ENCODE peak calls at places on chromosomes 3 and 15, in five cellular contexts. One of them, this sample, is unnamed.
A peak's percentile ranks its signal among the peaks of the same experiment; 100 is the strongest.

GRCh38 chr3:169575381-169575780 is 88.1 kb downstream of the MECOM start:
- DNase-seq in HL-60: no peak
- DNase-seq in B cell: no peak
- DNase-seq in AG10803: peak; percentile 9
- DNase-seq in fibroblast of the aortic adventitia: peak; percentile 65
- DNase-seq in this sample: no peak

GRCh38 chr3:85313380-85313779 is 354.6 kb downstream of the CADM2 start:
- DNase-seq in AG10803: no peak
- DNase-seq in fibroblast of the aortic adventitia: no peak
- DNase-seq in B cell: no peak
- DNase-seq in HL-60: no peak
- DNase-seq in this sample: no peak

GRCh38 chr15:92043283-92043682 is 189.8 kb downstream of the SLCO3A1 start:
- DNase-seq in AG10803: no peak
- DNase-seq in HL-60: no peak
- DNase-seq in B cell: no peak
- DNase-seq in fibroblast of the aortic adventitia: no peak
- DNase-seq in this sample: no peak

GRCh38 chr3:123481722-123482457 is 33.0 kb upstream of the ADCY5 start:
- DNase-seq in fibroblast of the aortic adventitia: no peak
- DNase-seq in AG10803: no peak
- DNase-seq in B cell: no peak
- DNase-seq in HL-60: no peak
- DNase-seq in this sample: no peak

GRCh38 chr3:40719660-40720287 is 195.0 kb downstream of the ZNF621 start:
- DNase-seq in B cell: no peak
- DNase-seq in fibroblast of the aortic adventitia: peak; percentile 19
- DNase-seq in AG10803: no peak
- DNase-seq in HL-60: no peak
- DNase-seq in this sample: no peak

GRCh38 chr3:195462308-195462610 is 19.4 kb upstream of the ACAP2 start:
- DNase-seq in HL-60: no peak
- DNase-seq in B cell: no peak
- DNase-seq in fibroblast of the aortic adventitia: no peak
- DNase-seq in AG10803: no peak
- DNase-seq in this sample: no peak

GRCh38 chr3:51388286-51389029 is 2.6 kb upstream of the RBM15B start:
- DNase-seq in fibroblast of the aortic adventitia: no peak
- DNase-seq in HL-60: peak; percentile 50
- DNase-seq in B cell: no peak
- DNase-seq in AG10803: no peak
- DNase-seq in this sample: no peak

GRCh38 chr3:40876019-40876418 is 323.3 kb upstream of the CTNNB1 start:
- DNase-seq in HL-60: no peak
- DNase-seq in fibroblast of the aortic adventitia: no peak
- DNase-seq in AG10803: no peak
- DNase-seq in B cell: no peak
- DNase-seq in this sample: no peak

GRCh38 chr15:25736451-25736850 is 126.7 kb downstream of the ATP10A start:
- DNase-seq in AG10803: peak; percentile 15
- DNase-seq in HL-60: no peak
- DNase-seq in fibroblast of the aortic adventitia: peak; percentile 20
- DNase-seq in B cell: no peak
- DNase-seq in this sample: no peak

GRCh38 chr3:119235151-119235550 is 5.5 kb downstream of the B4GALT4 start:
- DNase-seq in B cell: no peak
- DNase-seq in HL-60: no peak
- DNase-seq in fibroblast of the aortic adventitia: peak; percentile 74
- DNase-seq in AG10803: peak; percentile 79
- DNase-seq in this sample: no peak

GRCh38 chr3:178948546-178948945 is 123.1 kb downstream of the ZMAT3 start:
- DNase-seq in B cell: no peak
- DNase-seq in fibroblast of the aortic adventitia: no peak
- DNase-seq in AG10803: no peak
- DNase-seq in HL-60: no peak
- DNase-seq in this sample: no peak

GRCh38 chr3:144708437-144708836 is 736.8 kb downstream of the DIPK2A start:
- DNase-seq in B cell: no peak
- DNase-seq in AG10803: no peak
- DNase-seq in HL-60: no peak
- DNase-seq in fibroblast of the aortic adventitia: no peak
- DNase-seq in this sample: no peak

GRCh38 chr3:179276001-179276400 is 25.1 kb upstream of the KCNMB3 start:
- DNase-seq in fibroblast of the aortic adventitia: no peak
- DNase-seq in AG10803: no peak
- DNase-seq in B cell: no peak
- DNase-seq in HL-60: no peak
- DNase-seq in this sample: no peak

GRCh38 chr15:80852676-80853075 is 73.5 kb downstream of the CEMIP start:
- DNase-seq in B cell: no peak
- DNase-seq in HL-60: no peak
- DNase-seq in fibroblast of the aortic adventitia: no peak
- DNase-seq in AG10803: no peak
- DNase-seq in this sample: no peak

GRCh38 chr3:94529821-94530220 is 467.0 kb downstream of the NSUN3 start:
- DNase-seq in AG10803: no peak
- DNase-seq in fibroblast of the aortic adventitia: no peak
- DNase-seq in HL-60: no peak
- DNase-seq in B cell: no peak
- DNase-seq in this sample: no peak

GRCh38 chr15:40067921-40068624 is 29.1 kb upstream of the SRP14 start:
- DNase-seq in B cell: no peak
- DNase-seq in HL-60: no peak
- DNase-seq in fibroblast of the aortic adventitia: no peak
- DNase-seq in AG10803: no peak
- DNase-seq in this sample: no peak

GRCh38 chr3:24475945-24476344 is 18.7 kb downstream of the THRB start:
- DNase-seq in HL-60: no peak
- DNase-seq in AG10803: no peak
- DNase-seq in fibroblast of the aortic adventitia: no peak
- DNase-seq in B cell: no peak
- DNase-seq in this sample: no peak

GRCh38 chr3:61802772-61803171 is 241.4 kb downstream of the PTPRG start:
- DNase-seq in HL-60: no peak
- DNase-seq in AG10803: no peak
- DNase-seq in fibroblast of the aortic adventitia: no peak
- DNase-seq in B cell: no peak
- DNase-seq in this sample: no peak

GRCh38 chr15:44788748-44789147 is 52.4 kb downstream of the TRIM69 start:
- DNase-seq in HL-60: no peak
- DNase-seq in AG10803: peak; percentile 6
- DNase-seq in B cell: no peak
- DNase-seq in fibroblast of the aortic adventitia: peak; percentile 8
- DNase-seq in this sample: no peak

GRCh38 chr3:46417841-46418611 is 11.0 kb downstream of the CCRL2 start:
- DNase-seq in fibroblast of the aortic adventitia: no peak
- DNase-seq in AG10803: no peak
- DNase-seq in B cell: no peak
- DNase-seq in HL-60: no peak
- DNase-seq in this sample: no peak

GRCh38 chr3:119181765-119182164 is 8.4 kb downstream of the UPK1B start:
- DNase-seq in HL-60: no peak
- DNase-seq in B cell: no peak
- DNase-seq in AG10803: peak; percentile 31
- DNase-seq in fibroblast of the aortic adventitia: peak; percentile 22
- DNase-seq in this sample: no peak

GRCh38 chr15:40128746-40129660 is 20.3 kb upstream of the BMF start:
- DNase-seq in AG10803: no peak
- DNase-seq in HL-60: no peak
- DNase-seq in fibroblast of the aortic adventitia: no peak
- DNase-seq in B cell: no peak
- DNase-seq in this sample: no peak

GRCh38 chr15:96887730-96888129 is 557.2 kb downstream of the NR2F2 start:
- DNase-seq in HL-60: no peak
- DNase-seq in AG10803: no peak
- DNase-seq in B cell: no peak
- DNase-seq in fibroblast of the aortic adventitia: no peak
- DNase-seq in this sample: no peak

GRCh38 chr15:45611305-45611704 is 23.5 kb upstream of the SQOR start:
- DNase-seq in B cell: no peak
- DNase-seq in fibroblast of the aortic adventitia: peak; percentile 43
- DNase-seq in AG10803: no peak
- DNase-seq in HL-60: no peak
- DNase-seq in this sample: no peak

GRCh38 chr3:128466840-128467541 is at the start of gene DNAJB8:
- DNase-seq in AG10803: no peak
- DNase-seq in B cell: no peak
- DNase-seq in fibroblast of the aortic adventitia: no peak
- DNase-seq in HL-60: no peak
- DNase-seq in this sample: no peak

GRCh38 chr15:64599716-64600115 is 139.3 kb downstream of the ZNF609 start:
- DNase-seq in B cell: no peak
- DNase-seq in AG10803: peak; percentile 14
- DNase-seq in HL-60: no peak
- DNase-seq in fibroblast of the aortic adventitia: peak; percentile 70
- DNase-seq in this sample: no peak

GRCh38 chr3:130760922-130761321 is 14.3 kb upstream of the PIK3R4 start:
- DNase-seq in HL-60: no peak
- DNase-seq in AG10803: no peak
- DNase-seq in fibroblast of the aortic adventitia: no peak
- DNase-seq in B cell: no peak
- DNase-seq in this sample: no peak

GRCh38 chr15:45635191-45635638 is 386 bp downstream of the SQOR start:
- DNase-seq in HL-60: peak; percentile 72
- DNase-seq in B cell: peak; percentile 67
- DNase-seq in AG10803: peak; percentile 13
- DNase-seq in fibroblast of the aortic adventitia: peak; percentile 28
- DNase-seq in this sample: peak; percentile 29

GRCh38 chr3:61250784-61251173 is 473 bp downstream of the FHIT start:
- DNase-seq in B cell: no peak
- DNase-seq in AG10803: no peak
- DNase-seq in fibroblast of the aortic adventitia: peak; percentile 4
- DNase-seq in HL-60: peak; percentile 63
- DNase-seq in this sample: peak; percentile 24

GRCh38 chr3:123459867-123460266 is 11.0 kb upstream of the ADCY5 start:
- DNase-seq in B cell: no peak
- DNase-seq in HL-60: peak; percentile 19
- DNase-seq in fibroblast of the aortic adventitia: no peak
- DNase-seq in AG10803: no peak
- DNase-seq in this sample: no peak

GRCh38 chr3:73546961-73547360 is 77.8 kb downstream of the PDZRN3 start:
- DNase-seq in fibroblast of the aortic adventitia: peak; percentile 94
- DNase-seq in HL-60: no peak
- DNase-seq in AG10803: peak; percentile 95
- DNase-seq in B cell: no peak
- DNase-seq in this sample: no peak

GRCh38 chr15:54482251-54482650 is 504.0 kb downstream of the UNC13C start:
- DNase-seq in AG10803: no peak
- DNase-seq in fibroblast of the aortic adventitia: no peak
- DNase-seq in HL-60: no peak
- DNase-seq in B cell: no peak
- DNase-seq in this sample: no peak

DNA sequence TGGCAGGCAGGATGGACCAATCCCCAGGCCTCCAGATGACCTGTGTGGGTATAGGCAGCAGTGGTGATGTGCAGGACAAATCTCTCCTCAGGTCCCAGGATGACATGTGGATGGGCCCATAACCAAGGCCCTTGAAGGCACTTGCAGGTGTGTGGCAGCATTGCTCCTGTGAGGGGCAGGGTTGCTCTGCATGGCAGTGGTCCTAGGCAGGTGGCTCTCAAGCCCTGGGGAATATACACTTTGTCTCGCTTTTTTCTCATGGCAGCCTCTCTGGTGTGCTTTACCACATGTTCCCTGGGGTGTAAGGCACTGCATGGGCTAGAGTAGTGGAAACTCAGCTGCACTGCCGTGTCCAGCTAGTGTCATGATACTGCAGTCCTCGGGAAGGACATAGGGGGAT is 503.6 kb downstream of the UNC13C start:
- DNase-seq in fibroblast of the aortic adventitia: no peak
- DNase-seq in HL-60: no peak
- DNase-seq in B cell: no peak
- DNase-seq in AG10803: no peak
- DNase-seq in this sample: no peak
- TF ChIP-seq CTCF in fibroblast of the aortic adventitia: no peak
- TF ChIP-seq CTCF in HL-60: no peak
- TF ChIP-seq CTCF in B cell: no peak
- TF ChIP-seq CTCF in AG10803: no peak
- TF ChIP-seq CTCF in this sample: peak; percentile 11

DNA sequence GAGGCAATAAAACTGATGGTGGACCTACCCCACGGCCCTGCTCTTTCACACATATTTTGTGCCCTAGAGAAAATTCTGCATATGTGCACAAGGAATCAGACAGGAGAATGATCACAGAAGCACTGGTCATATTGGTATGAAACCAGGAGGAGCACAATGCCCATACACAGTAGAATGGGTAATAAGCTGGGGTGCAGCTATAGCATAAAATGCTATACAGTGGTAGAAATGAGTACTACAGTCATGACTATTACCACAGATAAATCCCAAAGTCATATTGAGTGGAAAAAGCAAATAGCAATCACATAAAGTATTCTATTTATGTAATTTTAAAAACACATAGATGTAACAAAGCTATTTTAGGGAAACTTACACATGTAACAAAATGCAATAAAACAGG is 175.9 kb upstream of the SLC24A5 start:
- DNase-seq in AG10803: no peak
- DNase-seq in B cell: no peak
- DNase-seq in HL-60: no peak
- DNase-seq in fibroblast of the aortic adventitia: no peak
- DNase-seq in this sample: no peak
- TF ChIP-seq CTCF in AG10803: no peak
- TF ChIP-seq CTCF in B cell: no peak
- TF ChIP-seq CTCF in HL-60: no peak
- TF ChIP-seq CTCF in fibroblast of the aortic adventitia: no peak
- TF ChIP-seq CTCF in this sample: peak; percentile 16

DNA sequence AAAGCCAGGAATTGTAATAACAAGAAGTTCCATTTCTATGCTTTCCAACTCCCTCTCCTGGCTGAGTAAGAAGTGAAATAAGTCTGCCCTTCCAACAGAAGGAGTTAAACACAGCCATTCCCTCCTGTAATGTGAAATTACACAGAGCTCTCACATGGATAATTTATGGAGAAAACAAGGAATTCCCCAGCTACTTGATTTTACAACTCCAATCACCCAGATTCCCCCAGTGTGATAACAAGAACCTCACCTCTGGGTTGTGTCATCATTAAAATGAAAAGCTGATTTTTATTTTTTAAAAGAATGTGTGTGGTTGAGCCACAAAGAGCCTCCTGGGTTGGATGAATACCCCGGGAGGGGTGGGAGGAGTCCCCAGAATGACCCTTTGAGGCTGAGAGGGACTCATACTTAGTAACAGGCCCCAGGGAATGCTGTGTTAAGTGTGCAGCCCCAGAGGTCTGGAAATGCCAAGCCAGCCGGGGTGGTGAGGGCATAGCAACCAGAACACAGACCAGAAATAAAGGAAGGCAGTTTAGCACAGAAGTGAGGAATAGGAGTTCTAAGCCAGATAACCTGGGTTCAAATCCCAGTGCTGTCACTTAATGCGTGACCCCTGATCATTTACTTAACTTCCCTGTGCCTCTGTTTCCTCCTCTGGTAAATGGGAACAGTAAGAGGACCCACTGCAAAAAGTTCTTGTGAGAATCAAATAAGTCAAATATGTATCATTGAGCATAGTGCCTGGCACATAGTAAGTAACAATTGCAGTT is 124.9 kb upstream of the ARHGEF3 start:
- DNase-seq in HL-60: no peak
- DNase-seq in B cell: no peak
- DNase-seq in fibroblast of the aortic adventitia: peak; percentile 89
- DNase-seq in AG10803: peak; percentile 66
- DNase-seq in this sample: no peak
- TF ChIP-seq CTCF in HL-60: no peak
- TF ChIP-seq CTCF in B cell: no peak
- TF ChIP-seq CTCF in fibroblast of the aortic adventitia: peak; percentile 41
- TF ChIP-seq CTCF in AG10803: peak; percentile 20
- TF ChIP-seq CTCF in this sample: no peak

GRCh38 chr3:125403789-125404188 is 28.7 kb upstream of the ZNF148 start:
- DNase-seq in fibroblast of the aortic adventitia: peak; percentile 28
- DNase-seq in HL-60: peak; percentile 28
- DNase-seq in B cell: no peak
- DNase-seq in AG10803: peak; percentile 62
- DNase-seq in this sample: no peak
- TF ChIP-seq CTCF in fibroblast of the aortic adventitia: no peak
- TF ChIP-seq CTCF in HL-60: no peak
- TF ChIP-seq CTCF in B cell: no peak
- TF ChIP-seq CTCF in AG10803: peak; percentile 33
- TF ChIP-seq CTCF in this sample: no peak